ENCODE peak calls at places on chromosomes 6 and 20, in eight cellular contexts. V is NCI-H774; H is hippocampal formation; D is mucosa of gallbladder; B is GM03348; X is CD8-positive, alpha-beta T cell; G is ecto neural progenitor cell; S is breast epithelium. O is an unnamed sample.
A peak's percentile ranks its signal among the peaks of the same experiment; 100 is the strongest.

GRCh38 chr6:22146581-22147468 is 150.0 kb downstream of the PRL start:
- DNase-seq in V (no peak), G (no peak), B (peak; percentile 28), X (peak; percentile 25), D (no peak), S (no peak), H (peak; percentile 43), O (no peak)

GRCh38 chr6:149128489-149129145 is 188.9 kb upstream of the TAB2 start:
- DNase-seq in X (peak; percentile 40), S (no peak), D (no peak), B (no peak), H (no peak), G (no peak), V (no peak), O (no peak)

GRCh38 chr20:47115694-47116093 is 221.1 kb downstream of the EYA2 start:
- DNase-seq in V (no peak), G (no peak), B (no peak), S (no peak), D (no peak), H (no peak), X (no peak), O (no peak)

GRCh38 chr20:962223-962622 is 39.9 kb downstream of the RSPO4 start:
- DNase-seq in H (no peak), X (no peak), G (no peak), D (no peak), S (no peak), B (no peak), V (no peak), O (no peak)

GRCh38 chr6:45727824-45728449 is 287.7 kb downstream of the CLIC5 start:
- DNase-seq in X (no peak), S (no peak), G (no peak), D (no peak), H (no peak), V (no peak), B (no peak), O (no peak)

GRCh38 chr6:166775180-166775922 is 148.3 kb upstream of the RPS6KA2 start:
- DNase-seq in B (peak; percentile 87), V (peak; percentile 83), H (peak; percentile 12), G (peak; percentile 64), X (peak; percentile 55), S (no peak), D (peak; percentile 44), O (no peak)

GRCh38 chr6:168037856-168038255 is 40.4 kb downstream of the KIF25 start:
- DNase-seq in V (no peak), X (no peak), H (no peak), G (no peak), S (no peak), B (no peak), D (no peak), O (no peak)

GRCh38 chr20:2518558-2518957 is 9.8 kb upstream of the ZNF343 start:
- DNase-seq in D (no peak), G (no peak), S (no peak), B (no peak), V (no peak), H (no peak), X (no peak), O (no peak)

GRCh38 chr20:55090301-55090700 is 614.9 kb downstream of the DOK5 start:
- DNase-seq in B (no peak), S (no peak), D (no peak), H (no peak), V (no peak), G (no peak), X (no peak), O (no peak)

GRCh38 chr6:21914121-21914973 is 320.8 kb downstream of the SOX4 start:
- DNase-seq in H (no peak), V (peak; percentile 53), X (no peak), D (peak; percentile 71), S (peak; percentile 44), B (no peak), G (no peak), O (no peak)

GRCh38 chr6:117771403-117771802 is 96.1 kb downstream of the NUS1 start:
- DNase-seq in H (no peak), V (no peak), S (no peak), D (no peak), B (no peak), X (no peak), G (no peak), O (no peak)

GRCh38 chr20:44745560-44746366 is at the start of gene KCNK15:
- DNase-seq in H (no peak), X (peak; percentile 27), V (no peak), B (peak; percentile 69), S (peak; percentile 28), D (peak; percentile 19), G (peak; percentile 62), O (no peak)

GRCh38 chr6:47669684-47670515 is 28.5 kb upstream of the ADGRF4 start:
- DNase-seq in D (no peak), X (no peak), G (peak; percentile 55), H (no peak), B (peak; percentile 35), S (peak; percentile 25), V (no peak), O (no peak)

GRCh38 chr6:23828861-23829260 is 297.2 kb upstream of the NRSN1 start:
- DNase-seq in B (no peak), G (no peak), S (no peak), V (no peak), D (no peak), X (no peak), H (no peak), O (no peak)

GRCh38 chr6:47061631-47062300 is 19.6 kb upstream of the ADGRF1 start:
- DNase-seq in S (peak; percentile 56), D (peak; percentile 40), B (peak; percentile 32), G (no peak), X (no peak), V (no peak), H (peak; percentile 31), O (no peak)

GRCh38 chr6:48024956-48025355 is 86.0 kb downstream of the PTCHD4 start:
- DNase-seq in V (no peak), H (no peak), D (no peak), G (no peak), S (no peak), B (no peak), X (no peak), O (no peak)

O was measured in GOT3.